ENCODE peak calls at places on chromosomes 1 and 21, in ten cellular contexts. G is AG09319; H is NCI-H460; E is caudate nucleus; P is stimulated activated CD4-positive, alpha-beta T cell treated with anti-CD3 and anti-CD28 coated beads, Interleukin-1b, Interleukin-23, amount 100 ng/mL, for 4 hours; S is cardiac fibroblast; W is activated CD4-positive, alpha-beta T cell treated with anti-CD3 and anti-CD28 coated beads, Interleukin-2, amount 50 U/mL, for 1 hour; T is HFF-Myc; B is stimulated activated CD8-positive, alpha-beta memory T cell treated with anti-CD3 and anti-CD28 coated beads, Interleukin-2, amount 100 ng/mL, for 48 hours; J is NCI-H345. Z is an unnamed sample.

GRCh38 chr1:174874337-174875053 is 125.3 kb upstream of the CACYBP start:
- DNase-seq in W (no peak), J (peak), B (no peak), G (no peak), S (no peak), P (no peak), H (no peak), E (no peak), T (no peak), Z (no peak)

GRCh38 chr1:221782461-221782860 is 40.6 kb upstream of the DUSP10 start:
- DNase-seq in T (no peak), H (no peak), P (no peak), E (no peak), W (no peak), J (no peak), G (no peak), S (no peak), B (no peak), Z (no peak)

GRCh38 chr1:115210302-115210711 is 121.0 kb upstream of the TSPAN2 start:
- DNase-seq in G (no peak), P (no peak), E (no peak), H (peak), B (no peak), J (no peak), S (no peak), T (peak), W (no peak), Z (no peak)

GRCh38 chr1:152823291-152823690 is 4.0 kb upstream of the LCE1A start:
- DNase-seq in E (no peak), G (no peak), B (no peak), H (no peak), S (no peak), T (no peak), W (no peak), J (no peak), P (no peak), Z (no peak)

GRCh38 chr1:52613611-52614373 is 11.6 kb downstream of the GPX7 start:
- DNase-seq in S (peak), E (no peak), W (no peak), H (no peak), P (no peak), J (no peak), G (no peak), B (no peak), T (no peak), Z (no peak)

GRCh38 chr1:105793541-105794146 is 1262.8 kb upstream of the PRMT6 start:
- DNase-seq in H (peak), T (peak), P (no peak), J (peak), W (no peak), G (no peak), E (no peak), S (peak), B (no peak), Z (no peak)

GRCh38 chr1:209652873-209653401 is 712 bp upstream of the LAMB3 start:
- DNase-seq in B (peak), W (peak), T (no peak), H (no peak), G (no peak), S (peak), J (peak), E (peak), P (peak), Z (peak)

GRCh38 chr1:216314369-216315095 is 108.7 kb downstream of the USH2A start:
- DNase-seq in H (no peak), T (no peak), B (no peak), S (no peak), G (no peak), J (no peak), E (no peak), W (no peak), P (no peak), Z (no peak)

GRCh38 chr1:84367219-84367618 is 31.1 kb upstream of the DNASE2B start:
- DNase-seq in S (no peak), P (no peak), H (no peak), T (no peak), J (no peak), G (no peak), B (no peak), E (no peak), W (no peak), Z (no peak)

GRCh38 chr1:155184835-155185782 is 11.5 kb downstream of the TRIM46 start:
- DNase-seq in G (no peak), S (no peak), P (no peak), W (no peak), T (no peak), J (no peak), B (no peak), E (no peak), H (no peak), Z (no peak)

GRCh38 chr1:234968470-234968869 is 160.2 kb downstream of the TOMM20 start:
- DNase-seq in E (no peak), H (no peak), G (no peak), J (peak), S (no peak), B (no peak), T (no peak), P (no peak), W (no peak), Z (no peak)

GRCh38 chr1:78333426-78334012 is 157.3 kb upstream of the PTGFR start:
- DNase-seq in G (no peak), E (no peak), J (no peak), P (no peak), S (peak), B (no peak), T (peak), H (peak), W (no peak), Z (no peak)

GRCh38 chr1:7922301-7922700 is 18.3 kb downstream of the TNFRSF9 start:
- DNase-seq in H (no peak), S (no peak), J (no peak), B (no peak), T (no peak), P (no peak), W (no peak), G (no peak), E (no peak), Z (no peak)

GRCh38 chr1:226051356-226051755 is 11.2 kb upstream of the H3-3A start:
- DNase-seq in G (no peak), W (no peak), T (no peak), H (no peak), J (no peak), E (no peak), B (no peak), P (no peak), S (no peak), Z (no peak)

GRCh38 chr1:177077006-177077405 is 87.5 kb downstream of the ASTN1 start:
- DNase-seq in J (no peak), P (no peak), H (no peak), S (no peak), B (no peak), T (no peak), W (no peak), G (no peak), E (no peak), Z (no peak)

GRCh38 chr1:116508984-116509980 is 61.5 kb downstream of the CD58 start:
- DNase-seq in G (peak), H (no peak), T (peak), W (no peak), E (no peak), S (peak), B (no peak), J (no peak), P (no peak), Z (peak)

GRCh38 chr1:203306970-203307541 is 1.7 kb downstream of the BTG2 start:
- DNase-seq in B (no peak), G (no peak), W (peak), H (no peak), E (peak), P (peak), T (no peak), S (no peak), J (no peak), Z (no peak)

GRCh38 chr1:48026275-48026674 is 29.1 kb upstream of the TRABD2B start:
- DNase-seq in J (no peak), B (no peak), S (peak), E (no peak), T (no peak), P (no peak), G (no peak), W (no peak), H (no peak), Z (no peak)

GRCh38 chr1:154446292-154446691 is 41.1 kb downstream of the IL6R start:
- DNase-seq in E (no peak), S (peak), T (no peak), J (no peak), B (no peak), W (no peak), H (no peak), P (no peak), G (peak), Z (no peak)

GRCh38 chr1:186435336-186435735 is 25.6 kb downstream of the PDC start:
- DNase-seq in P (no peak), T (no peak), J (no peak), W (no peak), E (no peak), B (no peak), G (no peak), S (peak), H (no peak), Z (no peak)

GRCh38 chr1:93749894-93750301 is 68.3 kb upstream of the BCAR3 start:
- DNase-seq in G (no peak), S (no peak), W (no peak), P (no peak), B (no peak), E (no peak), H (no peak), J (no peak), T (no peak), Z (no peak)

GRCh38 chr1:92485374-92486250 is 1.1 kb downstream of the GFI1 start:
- DNase-seq in T (no peak), B (peak), W (peak), G (no peak), P (peak), J (peak), E (no peak), H (no peak), S (no peak), Z (no peak)

GRCh38 chr1:104780470-104781078 is 1030.9 kb downstream of the AMY1C start:
- DNase-seq in T (no peak), G (no peak), J (peak), E (no peak), S (peak), P (no peak), B (no peak), H (peak), W (no peak), Z (no peak)

GRCh38 chr1:54952950-54953718 is 27.3 kb upstream of the TMEM61 start:
- DNase-seq in G (no peak), H (no peak), B (no peak), W (no peak), P (no peak), T (no peak), S (peak), E (no peak), J (no peak), Z (no peak)

GRCh38 chr1:57407941-57408340 is 15.9 kb downstream of the DAB1 start:
- DNase-seq in T (no peak), W (no peak), G (no peak), E (no peak), S (no peak), B (no peak), H (no peak), P (no peak), J (no peak), Z (no peak)

GRCh38 chr21:43274946-43275310 is 106.1 kb downstream of the CRYAA start:
- DNase-seq in T (no peak), E (no peak), P (no peak), H (no peak), W (no peak), G (no peak), S (no peak), B (no peak), J (no peak), Z (no peak)

GRCh38 chr1:9873385-9873784 is 36.7 kb downstream of the CTNNBIP1 start:
- DNase-seq in W (no peak), B (no peak), E (no peak), G (no peak), S (no peak), H (no peak), T (no peak), P (no peak), J (no peak), Z (no peak)

GRCh38 chr1:243924188-243924587 is 74.1 kb upstream of the AKT3 start:
- DNase-seq in G (peak), S (peak), E (no peak), J (no peak), T (no peak), P (no peak), B (no peak), H (peak), W (no peak), Z (no peak)

GRCh38 chr1:29488086-29488793 is 251.9 kb downstream of the PTPRU start:
- DNase-seq in P (no peak), W (no peak), H (no peak), E (no peak), T (no peak), G (no peak), B (no peak), S (no peak), J (no peak), Z (no peak)

GRCh38 chr1:223271085-223271781 is 92.7 kb downstream of the SUSD4 start:
- DNase-seq in W (no peak), P (no peak), S (no peak), B (no peak), E (no peak), T (no peak), H (no peak), G (no peak), J (no peak), Z (no peak)

GRCh38 chr21:38790038-38790437 is 15.7 kb upstream of the ETS2 start:
- DNase-seq in J (no peak), S (no peak), B (no peak), W (no peak), E (no peak), G (no peak), H (no peak), T (no peak), P (no peak), Z (no peak)

GRCh38 chr1:36344395-36344680 is 20.9 kb upstream of the EVA1B start:
- DNase-seq in P (no peak), B (no peak), E (no peak), J (no peak), W (no peak), G (no peak), T (no peak), S (no peak), H (no peak), Z (no peak)

GRCh38 chr1:23101891-23102688 is 66.6 kb downstream of the LUZP1 start:
- DNase-seq in T (no peak), H (no peak), J (no peak), B (no peak), G (no peak), S (peak), W (no peak), P (no peak), E (no peak), Z (no peak)

GRCh38 chr1:42676534-42677087 is 5.6 kb upstream of the YBX1 start:
- DNase-seq in P (no peak), G (no peak), S (no peak), J (no peak), E (no peak), H (no peak), T (no peak), W (no peak), B (no peak), Z (no peak)

GRCh38 chr1:245432221-245432620 is 277.4 kb downstream of the KIF26B start:
- DNase-seq in G (no peak), B (no peak), J (no peak), H (no peak), P (no peak), S (no peak), T (no peak), E (no peak), W (no peak), Z (no peak)

GRCh38 chr1:31426249-31426922 is 13.4 kb downstream of the SERINC2 start:
- DNase-seq in S (no peak), H (no peak), E (no peak), T (no peak), P (no peak), W (no peak), B (no peak), G (no peak), J (no peak), Z (no peak)